ENCODE peak calls at places on chromosomes 1 and 21, in six cellular contexts. Y is tibial nerve, Q is sigmoid colon, T is transverse colon, C is A549, P is stomach. I is an unnamed sample.

GRCh38 chr21:46229133-46229922 is 754 bp upstream of the LSS start:
- DNase-seq in Y (no peak), Q (peak), T (no peak), C (no peak), P (no peak), I (peak)

GRCh38 chr21:32921632-32922230 is 104.0 kb upstream of the OLIG2 start:
- DNase-seq in Y (no peak), Q (no peak), T (peak), C (peak), P (peak), I (no peak)

GRCh38 chr1:15538750-15539149 is 12.1 kb downstream of the DNAJC16 start:
- DNase-seq in Y (no peak), Q (no peak), T (no peak), C (no peak), P (no peak), I (no peak)

GRCh38 chr1:2399890-2400575 is 8.4 kb downstream of the RER1 start:
- DNase-seq in Y (no peak), Q (no peak), T (no peak), C (no peak), P (no peak), I (no peak)

GRCh38 chr1:64163972-64164371 is 39.5 kb upstream of the UBE2U start:
- DNase-seq in Y (no peak), Q (no peak), T (no peak), C (peak), P (no peak), I (no peak)

GRCh38 chr1:244820131-244820530 is 15.3 kb upstream of the COX20 start:
- DNase-seq in Y (no peak), Q (no peak), T (no peak), C (no peak), P (no peak), I (no peak)

GRCh38 chr1:202165267-202165941 is 5.0 kb upstream of the PTPN7 start:
- DNase-seq in Y (no peak), Q (no peak), T (no peak), C (no peak), P (no peak), I (peak)

GRCh38 chr1:63403386-63403785 is 36.0 kb downstream of the ALG6 start:
- DNase-seq in Y (no peak), Q (no peak), T (no peak), C (no peak), P (no peak), I (no peak)

GRCh38 chr1:107430540-107431228 is 289.8 kb downstream of the NTNG1 start:
- DNase-seq in Y (no peak), Q (no peak), T (peak), C (peak), P (peak), I (no peak)

GRCh38 chr1:23083714-23084480 is 64.6 kb downstream of the KDM1A start:
- DNase-seq in Y (no peak), Q (no peak), T (no peak), C (no peak), P (no peak), I (peak)

DNA sequence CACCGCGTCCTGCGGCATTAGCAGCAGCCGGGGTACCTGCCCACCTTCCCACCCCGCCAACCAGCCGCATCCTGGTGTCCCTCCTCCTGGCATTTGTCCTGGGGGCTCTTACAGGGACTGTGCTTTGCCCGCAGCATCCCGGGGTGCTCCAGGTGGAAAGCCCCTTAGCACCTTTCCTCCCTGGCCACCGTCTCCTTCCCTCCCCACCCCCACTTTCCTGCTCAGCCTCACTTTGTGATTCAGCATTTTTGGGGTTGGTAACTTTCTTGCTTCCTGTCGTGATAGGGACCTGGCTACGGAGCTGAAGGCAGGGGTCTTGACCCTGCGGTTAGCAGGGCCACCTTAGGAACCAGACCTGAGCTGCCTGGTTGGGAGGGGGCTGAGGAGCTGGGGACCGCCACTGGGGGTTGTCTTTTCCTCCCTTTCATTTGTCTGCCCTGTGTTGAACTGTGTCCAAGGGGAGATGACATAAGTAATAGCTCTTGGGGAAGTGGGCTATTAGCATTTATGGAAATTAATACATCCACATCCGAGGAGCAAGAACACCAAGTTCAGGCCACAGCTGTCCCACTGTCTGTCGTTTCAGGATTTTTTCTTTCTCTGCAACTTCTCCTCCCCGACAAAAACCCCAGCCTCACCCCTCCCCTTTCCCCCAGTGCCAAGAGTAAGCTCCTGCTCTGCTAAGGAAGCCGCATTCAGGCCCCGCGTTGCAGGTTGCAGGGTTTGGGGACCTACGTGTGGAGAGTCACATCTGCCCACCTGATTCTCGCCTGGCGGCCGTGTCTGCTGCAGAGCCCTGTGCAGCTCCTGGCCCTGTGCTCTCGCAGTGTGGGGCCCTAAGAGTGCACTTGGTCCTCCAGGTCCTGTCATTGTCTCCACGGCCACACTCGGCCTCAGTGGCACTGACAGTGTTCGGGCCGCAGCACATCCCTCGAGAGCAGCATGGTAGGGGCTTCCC is 1.6 kb upstream of the NPHP4 start:
- DNase-seq in Y (no peak), Q (no peak), T (no peak), C (no peak), P (no peak), I (peak)
- TF ChIP-seq EP300 in Y (no peak), Q (no peak), T (no peak), C (no peak), P (no peak), I (no peak)

GRCh38 chr1:54274448-54274847 is 74.5 kb downstream of the MRPL37 start:
- DNase-seq in Y (no peak), Q (no peak), T (no peak), C (no peak), P (peak), I (no peak)

GRCh38 chr1:54274881-54275280 is 74.9 kb downstream of the MRPL37 start:
- DNase-seq in Y (no peak), Q (no peak), T (no peak), C (no peak), P (no peak), I (no peak)

GRCh38 chr1:54276617-54277450 is 76.9 kb downstream of the MRPL37 start:
- DNase-seq in Y (no peak), Q (no peak), T (no peak), C (no peak), P (no peak), I (no peak)

GRCh38 chr1:54273837-54274192 is 73.8 kb downstream of the MRPL37 start:
- DNase-seq in Y (peak), Q (peak), T (peak), C (no peak), P (no peak), I (peak)

DNA sequence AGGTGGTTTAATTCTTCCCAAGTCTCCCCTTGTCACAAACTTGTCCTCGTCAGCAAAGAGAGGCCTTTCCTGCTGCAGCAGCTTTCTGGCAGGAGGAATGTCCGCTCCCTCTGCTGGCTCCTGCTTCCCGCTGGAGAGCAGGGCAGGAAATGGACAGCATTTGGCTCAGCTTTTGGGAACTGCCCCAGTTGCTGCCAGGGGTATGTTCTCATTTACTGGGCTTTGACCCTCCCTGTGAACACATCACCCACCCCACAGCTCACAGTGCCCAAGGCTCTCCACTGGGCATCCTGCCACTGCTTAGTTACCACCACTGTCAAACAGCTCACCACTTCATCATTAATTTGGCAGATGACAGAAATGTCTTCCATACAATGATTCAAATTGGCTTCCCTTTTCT is 75.4 kb downstream of the MRPL37 start:
- DNase-seq in Y (no peak), Q (peak), T (peak), C (no peak), P (peak), I (peak)
- H3K27ac ChIP-seq in Y (peak), Q (peak), T (peak), C (no peak), P (peak), I (peak)

DNA sequence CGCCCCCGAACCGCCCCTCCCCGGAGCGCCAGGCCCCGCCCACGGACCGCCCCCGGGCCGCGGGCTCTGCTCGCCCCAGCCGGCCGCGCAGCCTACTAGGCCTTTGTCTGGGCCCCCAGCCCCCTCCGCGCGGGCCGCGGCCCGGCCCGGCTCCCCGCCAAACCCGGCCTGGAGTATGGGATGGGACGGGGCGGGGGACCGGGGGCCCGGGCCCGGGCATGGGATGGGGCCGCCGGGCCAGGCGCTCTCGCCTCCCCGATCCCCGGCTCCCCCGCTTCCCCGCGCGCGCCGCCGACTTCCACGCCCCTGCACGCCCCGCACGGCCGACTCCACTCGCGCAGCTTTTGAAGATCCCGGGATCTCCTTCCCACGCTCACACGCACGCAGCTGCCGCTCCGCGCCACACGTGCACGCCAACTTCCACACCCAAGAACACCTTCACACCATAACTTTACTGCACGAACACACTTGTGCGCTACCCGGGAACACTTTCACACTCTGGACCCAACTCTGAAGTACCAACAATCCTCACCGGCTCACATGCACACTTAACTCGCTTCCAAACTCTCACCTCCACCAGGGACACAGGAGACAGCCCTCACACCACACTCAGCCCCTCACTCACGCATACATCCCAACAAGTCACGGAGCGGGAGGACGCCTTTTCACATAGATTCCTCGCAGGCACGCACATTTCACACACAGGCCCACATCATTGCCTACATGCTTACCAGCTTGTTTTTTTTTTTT is 437 bp upstream of the HSPG2 start:
- DNase-seq in Y (peak), Q (peak), T (peak), C (peak), P (peak), I (peak)
- TF ChIP-seq EP300 in Y (no peak), Q (no peak), T (no peak), C (no peak), P (no peak), I (no peak)

DNA sequence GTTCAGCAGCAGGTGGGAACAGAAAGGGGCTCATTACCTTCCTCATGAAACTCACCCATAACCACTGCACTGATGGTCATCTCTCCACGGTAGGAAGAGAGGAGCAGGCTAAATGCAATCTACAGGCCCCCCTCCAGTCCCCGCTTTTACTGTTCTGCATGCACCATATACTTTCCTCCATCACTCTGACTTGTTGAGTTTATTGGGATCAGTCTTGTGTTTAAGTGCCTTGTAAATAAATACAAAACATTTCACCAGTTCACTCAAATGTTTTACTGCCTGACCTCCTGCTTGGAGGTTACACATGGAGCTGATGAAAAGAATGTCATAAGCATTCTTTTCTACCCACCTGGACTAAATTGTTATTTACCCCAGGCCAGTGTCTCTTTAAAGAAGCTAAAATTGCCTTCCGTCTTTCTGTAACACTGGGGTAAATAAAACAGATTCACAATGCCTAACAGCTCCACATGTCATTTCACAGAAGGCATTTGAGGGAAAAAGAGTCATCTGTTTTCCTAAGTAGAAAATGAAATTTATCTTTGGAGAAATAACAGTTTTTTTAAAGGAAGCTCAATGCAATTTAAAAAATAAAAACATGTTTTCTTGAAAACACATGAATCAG is 30.7 kb downstream of the PTPN14 start:
- DNase-seq in Y (no peak), Q (no peak), T (no peak), C (no peak), P (no peak), I (no peak)
- H3K27ac ChIP-seq in Y (no peak), Q (no peak), T (no peak), C (no peak), P (no peak), I (no peak)

GRCh38 chr1:235011599-235012435 is 116.8 kb downstream of the TOMM20 start:
- DNase-seq in Y (no peak), Q (peak), T (peak), C (peak), P (peak), I (no peak)
- TF ChIP-seq EP300 in Y (no peak), Q (no peak), T (no peak), C (peak), P (no peak), I (no peak)

GRCh38 chr1:89524369-89525168 is at the start of gene LRRC8B:
- DNase-seq in Y (peak), Q (peak), T (peak), C (peak), P (peak), I (peak)

GRCh38 chr1:89523597-89524368 is 846 bp upstream of the LRRC8B start:
- DNase-seq in Y (no peak), Q (no peak), T (peak), C (peak), P (peak), I (no peak)

GRCh38 chr1:89527750-89528381 is 3.2 kb downstream of the LRRC8B start:
- DNase-seq in Y (no peak), Q (no peak), T (no peak), C (no peak), P (no peak), I (no peak)

GRCh38 chr1:89527256-89527655 is 2.6 kb downstream of the LRRC8B start:
- DNase-seq in Y (no peak), Q (no peak), T (no peak), C (no peak), P (no peak), I (no peak)

GRCh38 chr1:89525169-89525855 is 683 bp downstream of the LRRC8B start:
- DNase-seq in Y (peak), Q (peak), T (no peak), C (peak), P (no peak), I (peak)
- H3K27ac ChIP-seq in Y (peak), Q (peak), T (peak), C (peak), P (peak), I (peak)

I was measured in ovary.